ENCODE peak calls at places on chromosome 10, in nine cellular contexts. H is lower lobe of right lung; D is naive thymus-derived CD4-positive, alpha-beta T cell; A is heart left ventricle; E is brain microvascular endothelial cell; F is spleen; M is HCT116; W is GM12865; Z is fibroblast of pulmonary artery. K is an unnamed sample.

GRCh38 chr10:59585046-59585700 is 124.5 kb downstream of the SLC16A9 start:
- DNase-seq in D (no peak), E (no peak), F (no peak), W (no peak), A (no peak), Z (peak; percentile 36), M (no peak), H (no peak), K (no peak)

GRCh38 chr10:77392851-77393250 is 244.8 kb downstream of the KCNMA1 start:
- DNase-seq in E (peak; percentile 93), Z (peak; percentile 93), W (no peak), A (no peak), M (peak; percentile 50), H (peak; percentile 53), D (no peak), F (no peak), K (peak; percentile 87)

GRCh38 chr10:116694253-116694926 is 48.0 kb downstream of the HSPA12A start:
- DNase-seq in W (no peak), D (no peak), A (no peak), Z (no peak), H (no peak), E (no peak), F (no peak), M (no peak), K (no peak)

GRCh38 chr10:8315619-8316021 is 261.1 kb downstream of the GATA3 start:
- DNase-seq in F (no peak), A (no peak), Z (no peak), M (no peak), H (no peak), W (peak; percentile 35), E (no peak), D (no peak), K (no peak)

GRCh38 chr10:111128331-111129167 is 51.7 kb downstream of the ADRA2A start:
- DNase-seq in H (no peak), E (peak; percentile 38), A (no peak), D (no peak), M (peak; percentile 75), W (no peak), F (no peak), Z (no peak), K (no peak)

GRCh38 chr10:87850742-87851205 is 12.6 kb downstream of the KLLN start:
- DNase-seq in Z (peak; percentile 81), E (peak; percentile 67), M (no peak), H (peak; percentile 55), A (peak; percentile 55), F (peak; percentile 71), W (peak; percentile 64), D (peak; percentile 53), K (no peak)

GRCh38 chr10:12969951-12970350 is 31.6 kb downstream of the CCDC3 start:
- DNase-seq in Z (no peak), H (no peak), D (no peak), E (no peak), F (no peak), A (no peak), W (no peak), M (no peak), K (no peak)

GRCh38 chr10:12846718-12847117 is 154.8 kb downstream of the CCDC3 start:
- DNase-seq in D (no peak), F (no peak), W (no peak), Z (peak; percentile 71), M (no peak), A (no peak), E (peak; percentile 35), H (no peak), K (no peak)

GRCh38 chr10:54133201-54133600 is 667.8 kb downstream of the PCDH15 start:
- DNase-seq in D (no peak), E (no peak), Z (no peak), F (no peak), M (no peak), A (no peak), H (no peak), W (no peak), K (no peak)

GRCh38 chr10:78462728-78463228 is 429.1 kb downstream of the RPS24 start:
- DNase-seq in A (no peak), Z (no peak), F (no peak), M (no peak), E (peak; percentile 6), H (no peak), D (no peak), W (no peak), K (no peak)

GRCh38 chr10:71427246-71427645 is 30.5 kb downstream of the CDH23 start:
- DNase-seq in F (no peak), E (no peak), D (no peak), M (no peak), H (no peak), Z (no peak), W (no peak), A (no peak), K (no peak)

GRCh38 chr10:118856106-118856505 is 101.3 kb upstream of the CACUL1 start:
- DNase-seq in M (no peak), W (no peak), F (no peak), Z (no peak), A (no peak), D (no peak), E (no peak), H (no peak), K (no peak)

GRCh38 chr10:109668137-109668536 is 255.2 kb downstream of the XPNPEP1 start:
- DNase-seq in A (no peak), E (no peak), W (no peak), M (no peak), F (no peak), Z (no peak), D (no peak), H (no peak), K (no peak)

GRCh38 chr10:30111340-30111980 is 52.1 kb upstream of the JCAD start:
- DNase-seq in W (no peak), A (no peak), F (no peak), D (no peak), Z (peak; percentile 93), M (no peak), E (peak; percentile 46), H (no peak), K (peak; percentile 88)

GRCh38 chr10:98446121-98446655 is 547 bp downstream of the HPS1 start:
- DNase-seq in M (no peak), D (peak; percentile 37), A (no peak), W (peak; percentile 47), Z (peak; percentile 23), H (peak; percentile 73), E (no peak), F (peak; percentile 92), K (no peak)

GRCh38 chr10:110739811-110740271 is 95.7 kb downstream of the RBM20 start:
- DNase-seq in M (peak; percentile 15), Z (no peak), D (no peak), E (peak; percentile 83), W (no peak), A (no peak), H (no peak), F (no peak), K (no peak)

GRCh38 chr10:71837085-71837827 is 13.8 kb downstream of the PSAP start:
- DNase-seq in Z (peak; percentile 18), W (peak; percentile 47), A (no peak), D (no peak), E (no peak), F (no peak), M (no peak), H (no peak), K (no peak)

GRCh38 chr10:124001391-124002260 is 91.8 kb downstream of the CHST15 start:
- DNase-seq in F (peak; percentile 77), A (no peak), E (no peak), Z (no peak), W (no peak), D (no peak), M (no peak), H (peak; percentile 42), K (no peak)

GRCh38 chr10:14673189-14673947 is 101.3 kb downstream of the FAM107B start:
- DNase-seq in D (no peak), Z (peak; percentile 7), A (no peak), F (no peak), H (no peak), W (no peak), M (no peak), E (no peak), K (no peak)

GRCh38 chr10:90997670-90998069 is 76.8 kb upstream of the ANKRD1 start:
- DNase-seq in Z (no peak), M (no peak), W (no peak), H (no peak), F (no peak), E (no peak), A (no peak), D (no peak), K (no peak)

GRCh38 chr10:71433983-71434744 is 37.4 kb downstream of the CDH23 start:
- DNase-seq in Z (no peak), H (no peak), A (no peak), W (no peak), D (no peak), F (peak; percentile 71), M (no peak), E (no peak), K (no peak)

GRCh38 chr10:126268104-126268900 is 120.0 kb downstream of the ADAM12 start:
- DNase-seq in Z (peak; percentile 24), F (no peak), H (no peak), W (no peak), E (no peak), M (no peak), A (no peak), D (no peak), K (no peak)

GRCh38 chr10:5194431-5194830 is 2.2 kb upstream of the AKR1C4 start:
- DNase-seq in E (no peak), W (no peak), H (no peak), F (no peak), Z (no peak), D (no peak), A (no peak), M (no peak), K (no peak)
- H3K4me3 ChIP-seq in E (no peak overlapping the region), W (no peak overlapping the region), H (no peak overlapping the region), F (no peak overlapping the region), Z (no peak overlapping the region), D (no peak overlapping the region), A (no peak overlapping the region), M (no peak overlapping the region), K (no peak overlapping the region)

DNA sequence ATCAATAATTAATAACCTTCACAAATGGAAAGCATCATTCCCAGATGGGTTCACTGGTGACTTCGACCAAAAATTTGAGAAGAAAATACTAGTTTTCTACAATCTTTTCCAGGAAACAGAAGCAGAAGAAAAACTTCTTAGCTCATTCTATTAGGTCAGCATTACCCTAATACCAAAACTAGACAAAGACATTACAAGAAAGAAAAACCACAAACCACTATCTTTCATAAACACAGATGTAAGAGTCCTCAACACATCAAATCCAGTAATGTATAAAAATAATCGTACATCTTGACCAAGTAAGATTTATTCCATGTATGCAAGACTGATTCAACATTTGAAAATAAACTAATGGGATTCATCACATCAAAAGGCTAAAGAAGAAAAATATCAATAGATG is 64.0 kb upstream of the CDK1 start:
- DNase-seq in A (no peak), H (no peak), F (no peak), M (no peak), D (no peak), Z (no peak), W (no peak), E (no peak), K (no peak)
- H3K4me3 ChIP-seq in A (no peak overlapping the region), H (no peak overlapping the region), F (no peak overlapping the region), M (no peak overlapping the region), D (no peak overlapping the region), Z (no peak overlapping the region), W (no peak overlapping the region), E (no peak overlapping the region), K (no peak overlapping the region)

GRCh38 chr10:1090696-1091095 is 34.5 kb downstream of the WDR37 start:
- DNase-seq in A (no peak), E (no peak), D (no peak), F (no peak), H (no peak), Z (no peak), M (no peak), W (no peak), K (no peak)
- H3K4me3 ChIP-seq in A (no peak overlapping the region), E (no peak overlapping the region), D (no peak overlapping the region), F (no peak overlapping the region), H (no peak overlapping the region), Z (no peak overlapping the region), M (no peak overlapping the region), W (no peak overlapping the region), K (no peak overlapping the region)

GRCh38 chr10:132188331-132188730 is 1.6 kb downstream of the DPYSL4 start:
- DNase-seq in A (no peak), D (no peak), M (no peak), W (no peak), E (no peak), F (no peak), Z (no peak), H (no peak), K (no peak)
- H3K4me3 ChIP-seq in A (peak overlapping the region; percentile 55), D (no peak overlapping the region), M (no peak overlapping the region), W (no peak overlapping the region), E (no peak overlapping the region), F (no peak overlapping the region), Z (no peak overlapping the region), H (no peak overlapping the region), K (no peak overlapping the region)

K was measured in AG09309.